ENCODE peak calls at places on chromosomes 16 and 17, in six cellular contexts. Y is AG09319, S is trophoblast cell, T is NCI-H1092, I is HTR-8/SVneo, L is BE2C. P is an unnamed sample.

GRCh38 chr17:42766124-42766523 is 5.1 kb downstream of the RAMP2 start:
- DNase-seq in Y (no peak), S (no peak), T (no peak), I (no peak), L (no peak), P (no peak)

GRCh38 chr17:82273327-82274133 is at the start of gene CSNK1D:
- DNase-seq in Y (no peak), S (peak; percentile 91), T (peak; percentile 83), I (peak; percentile 84), L (peak; percentile 95), P (peak; percentile 84)

GRCh38 chr17:3916013-3916696 is at the start of gene P2RX1:
- DNase-seq in Y (no peak), S (no peak), T (no peak), I (no peak), L (no peak), P (no peak)

GRCh38 chr16:85768225-85768624 is 17.3 kb upstream of the C16orf74 start:
- DNase-seq in Y (no peak), S (no peak), T (no peak), I (no peak), L (no peak), P (no peak)

GRCh38 chr17:15893333-15894024 is 51.5 kb upstream of the ADORA2B start:
- DNase-seq in Y (no peak), S (peak; percentile 64), T (no peak), I (no peak), L (no peak), P (peak; percentile 63)

GRCh38 chr17:44012391-44012790 is 2.4 kb downstream of the TMEM101 start:
- DNase-seq in Y (no peak), S (no peak), T (no peak), I (no peak), L (peak; percentile 77), P (no peak)

GRCh38 chr16:29806096-29806579 is at the start of gene MAZ:
- DNase-seq in Y (no peak), S (no peak), T (peak; percentile 95), I (no peak), L (no peak), P (peak; percentile 93)

GRCh38 chr17:78361227-78361683 is 1.4 kb upstream of the SOCS3 start:
- DNase-seq in Y (no peak), S (no peak), T (no peak), I (no peak), L (no peak), P (no peak)

GRCh38 chr17:77002103-77003045 is 134.2 kb downstream of the MGAT5B start:
- DNase-seq in Y (no peak), S (peak; percentile 76), T (no peak), I (peak; percentile 95), L (peak; percentile 73), P (peak; percentile 52)

GRCh38 chr17:11925271-11926021 is 71.8 kb downstream of the ZNF18 start:
- DNase-seq in Y (no peak), S (no peak), T (no peak), I (no peak), L (no peak), P (no peak)

GRCh38 chr17:44804301-44805061 is 25.6 kb downstream of the GJC1 start:
- DNase-seq in Y (no peak), S (no peak), T (no peak), I (no peak), L (no peak), P (peak; percentile 57)

GRCh38 chr17:68491864-68492263 is 20.4 kb upstream of the PRKAR1A start:
- DNase-seq in Y (no peak), S (no peak), T (no peak), I (no peak), L (no peak), P (no peak)

GRCh38 chr16:81491522-81492188 is 47.0 kb downstream of the CMIP start:
- DNase-seq in Y (no peak), S (peak; percentile 52), T (peak; percentile 49), I (no peak), L (no peak), P (no peak)

GRCh38 chr16:89155184-89155679 is 16.3 kb upstream of the CDH15 start:
- DNase-seq in Y (peak; percentile 61), S (no peak), T (no peak), I (no peak), L (peak; percentile 47), P (peak; percentile 74)

GRCh38 chr16:51119576-51120288 is 31.3 kb downstream of the SALL1 start:
- DNase-seq in Y (no peak), S (no peak), T (no peak), I (no peak), L (no peak), P (no peak)

GRCh38 chr17:8629371-8630226 is 926 bp downstream of the MYH10 start:
- DNase-seq in Y (no peak), S (peak; percentile 52), T (peak; percentile 2), I (peak; percentile 32), L (peak; percentile 25), P (peak; percentile 34)

GRCh38 chr16:80968386-80969113 is 38.1 kb downstream of the CMC2 start:
- DNase-seq in Y (no peak), S (no peak), T (no peak), I (no peak), L (no peak), P (peak; percentile 71)

GRCh38 chr17:77405867-77406513 is 265.2 kb downstream of the SEC14L1 start:
- DNase-seq in Y (no peak), S (no peak), T (no peak), I (no peak), L (no peak), P (no peak)

GRCh38 chr17:44976198-44976597 is 8.1 kb upstream of the C1QL1 start:
- DNase-seq in Y (no peak), S (peak; percentile 46), T (no peak), I (no peak), L (peak; percentile 73), P (no peak)

P was measured in cardiac fibroblast.